ENCODE peak calls at places on chromosome 15, in seven cellular contexts. K is choroid plexus epithelial cell, I is cardiac muscle cell, S is fibroblast of villous mesenchyme, C is neural progenitor cell, D is ovary, R is fibroblast of the aortic adventitia. O is an unnamed sample.

GRCh38 chr15:65623103-65623502 is 1.4 kb downstream of the SLC24A1 start:
- DNase-seq in D (no peak), I (no peak), S (no peak), R (no peak), C (no peak), K (no peak), O (no peak)

GRCh38 chr15:84911879-84912660 is 27.6 kb downstream of the SLC28A1 start:
- DNase-seq in C (no peak), I (no peak), R (peak), D (peak), K (peak), S (peak), O (peak)

GRCh38 chr15:53721334-53722087 is 38.0 kb downstream of the WDR72 start:
- DNase-seq in R (no peak), D (no peak), K (no peak), C (no peak), I (no peak), S (no peak), O (no peak)

GRCh38 chr15:89362203-89363101 is 27.8 kb upstream of the POLG start:
- DNase-seq in C (peak), D (no peak), S (no peak), R (no peak), K (no peak), I (no peak), O (no peak)

GRCh38 chr15:100109486-100110035 is 232.2 kb downstream of the ADAMTS17 start:
- DNase-seq in S (no peak), D (no peak), I (no peak), K (no peak), R (no peak), C (no peak), O (no peak)

GRCh38 chr15:90031231-90031791 is 30.2 kb downstream of the ZNF710 start:
- DNase-seq in D (no peak), S (peak), K (peak), C (no peak), I (no peak), R (peak), O (peak)

GRCh38 chr15:47897525-47897924 is 180.2 kb downstream of the SEMA6D start:
- DNase-seq in D (no peak), I (no peak), S (no peak), K (no peak), C (peak), R (no peak), O (no peak)

GRCh38 chr15:101652783-101653430 is 726 bp upstream of the TM2D3 start:
- DNase-seq in R (no peak), S (peak), I (no peak), K (no peak), D (no peak), C (no peak), O (no peak)

GRCh38 chr15:25406846-25407245 is 32.0 kb downstream of the UBE3A start:
- DNase-seq in C (no peak), D (no peak), S (no peak), R (no peak), I (no peak), K (no peak), O (no peak)

GRCh38 chr15:95286911-95287769 is 1043.4 kb upstream of the NR2F2 start:
- DNase-seq in I (no peak), R (no peak), S (no peak), D (no peak), K (peak), C (peak), O (no peak)

GRCh38 chr15:34776706-34777105 is 18.6 kb downstream of the ACTC1 start:
- DNase-seq in C (no peak), K (no peak), I (no peak), S (peak), D (no peak), R (no peak), O (no peak)

GRCh38 chr15:62591842-62592838 is 427.1 kb upstream of the C2CD4B start:
- DNase-seq in S (peak), K (peak), D (no peak), I (no peak), C (no peak), R (peak), O (peak)
- H3K4me3 ChIP-seq in S (no peak), K (no peak), D (no peak), I (no peak), C (no peak), R (no peak), O (no peak)

DNA sequence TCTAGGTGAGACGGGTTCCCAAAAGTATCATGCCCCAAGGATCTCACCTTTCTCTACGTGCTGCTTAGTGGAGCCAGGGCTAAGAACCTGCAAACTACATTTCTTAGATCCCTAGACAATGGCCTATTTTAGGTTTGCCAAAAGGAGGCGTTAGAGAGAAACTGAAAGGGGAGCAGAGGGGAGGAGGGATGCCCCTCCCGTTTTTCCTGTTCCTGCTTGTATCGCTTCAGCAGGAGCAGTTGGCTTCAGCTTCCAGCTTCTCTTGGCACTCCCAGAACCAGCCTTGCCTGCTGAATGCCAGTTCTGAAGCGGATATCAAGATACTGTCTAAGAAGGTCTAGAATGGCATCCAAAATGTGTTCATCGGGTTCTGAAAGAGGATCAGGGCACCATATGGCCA is 58.4 kb upstream of the ABHD17C start:
- DNase-seq in D (no peak), I (no peak), S (no peak), C (peak), R (no peak), K (no peak), O (no peak)
- TF ChIP-seq CTCF in D (no peak), I (no peak), S (no peak), C (peak), R (no peak), K (peak), O (no peak)

DNA sequence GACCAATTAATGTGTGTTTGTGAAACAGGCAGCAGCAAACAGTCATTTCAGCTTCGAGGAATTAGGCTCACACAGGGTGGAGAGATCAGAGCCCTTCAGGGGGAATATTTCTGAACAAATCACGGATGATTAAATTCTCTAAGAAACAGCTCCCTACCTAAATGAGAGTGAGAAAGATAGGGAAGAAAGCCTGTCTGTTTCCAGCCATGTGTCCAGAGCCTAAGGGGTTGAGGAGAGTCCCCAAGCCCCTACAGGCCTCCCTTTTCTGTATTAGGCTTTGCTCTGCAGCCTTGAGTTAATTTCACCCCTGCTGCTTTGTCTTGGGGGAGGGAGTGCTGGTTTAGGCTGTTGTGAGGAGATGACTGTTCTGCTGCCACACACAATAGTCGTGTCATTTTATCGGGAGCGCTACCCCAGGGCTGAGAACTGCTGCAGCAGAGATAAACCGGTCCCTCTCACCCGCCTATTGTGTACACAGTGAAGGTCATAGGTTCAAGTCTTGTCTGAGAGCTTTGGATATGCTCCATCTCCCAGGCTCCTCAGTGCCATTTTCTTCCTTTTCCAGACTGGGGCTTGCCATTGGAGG is 1.3 kb downstream of the ZNF609 start:
- DNase-seq in C (peak), D (no peak), I (peak), K (peak), S (peak), R (peak), O (peak)
- H3K4me3 ChIP-seq in C (peak), D (peak), I (peak), K (peak), S (peak), R (peak), O (peak)

GRCh38 chr15:96290679-96291078 is 39.8 kb upstream of the NR2F2 start:
- DNase-seq in I (no peak), D (no peak), C (no peak), S (no peak), R (no peak), K (no peak), O (no peak)
- TF ChIP-seq CTCF in I (no peak), D (no peak), C (no peak), S (no peak), R (no peak), K (no peak), O (no peak)

DNA sequence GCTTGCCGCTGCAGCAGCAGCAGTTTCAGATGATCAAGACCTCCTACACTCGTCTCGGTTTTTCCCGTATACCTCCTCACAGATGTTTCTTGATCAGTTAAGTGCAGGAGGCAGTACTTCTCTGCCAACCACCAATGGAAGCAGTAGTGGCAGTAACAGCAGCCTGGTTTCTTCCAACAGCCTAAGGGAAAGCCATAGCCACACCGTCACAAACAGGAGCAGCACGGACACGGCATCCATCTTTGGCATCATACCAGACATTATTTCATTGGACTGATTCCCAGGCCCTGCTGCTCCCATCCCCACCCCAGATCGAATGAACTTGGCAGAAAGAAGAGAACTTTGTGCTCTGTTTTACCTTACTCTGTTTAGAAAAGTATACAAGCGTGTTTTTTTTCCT is 17.6 kb downstream of the CALML4 start:
- DNase-seq in R (peak), C (no peak), I (no peak), K (peak), D (peak), S (peak), O (peak)
- H3K4me3 ChIP-seq in R (peak), C (no peak), I (no peak), K (peak), D (no peak), S (peak), O (peak)

DNA sequence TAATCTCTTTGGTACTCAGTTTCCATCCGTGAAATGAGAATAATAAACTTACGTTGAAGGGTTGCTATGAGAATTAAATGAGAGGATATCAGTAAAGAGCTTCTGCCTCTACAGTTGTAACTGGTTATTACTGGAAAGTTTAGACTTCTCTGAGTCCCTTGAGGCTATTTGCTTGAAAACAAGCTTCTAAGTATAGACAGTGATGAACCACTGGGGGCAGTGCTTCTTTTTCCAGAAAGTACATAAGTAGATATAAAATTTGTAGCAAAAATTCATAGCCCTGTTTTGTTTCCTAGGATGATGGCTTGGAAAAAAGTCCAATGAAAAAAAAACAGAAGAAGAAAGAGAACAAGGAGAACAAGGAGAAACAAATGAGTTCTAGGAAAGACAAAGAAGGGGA is 87.1 kb downstream of the RGMA start:
- DNase-seq in R (no peak), I (no peak), S (no peak), K (peak), D (no peak), C (no peak), O (peak)
- TF ChIP-seq CTCF in R (peak), I (peak), S (peak), K (no peak), D (no peak), C (peak), O (no peak)

GRCh38 chr15:83769411-83769960 is 115.6 kb downstream of the ADAMTSL3 start:
- DNase-seq in R (no peak), I (peak), K (peak), C (no peak), D (no peak), S (no peak), O (peak)
- H3K4me3 ChIP-seq in R (no peak), I (no peak), K (no peak), C (no peak), D (no peak), S (no peak), O (no peak)

DNA sequence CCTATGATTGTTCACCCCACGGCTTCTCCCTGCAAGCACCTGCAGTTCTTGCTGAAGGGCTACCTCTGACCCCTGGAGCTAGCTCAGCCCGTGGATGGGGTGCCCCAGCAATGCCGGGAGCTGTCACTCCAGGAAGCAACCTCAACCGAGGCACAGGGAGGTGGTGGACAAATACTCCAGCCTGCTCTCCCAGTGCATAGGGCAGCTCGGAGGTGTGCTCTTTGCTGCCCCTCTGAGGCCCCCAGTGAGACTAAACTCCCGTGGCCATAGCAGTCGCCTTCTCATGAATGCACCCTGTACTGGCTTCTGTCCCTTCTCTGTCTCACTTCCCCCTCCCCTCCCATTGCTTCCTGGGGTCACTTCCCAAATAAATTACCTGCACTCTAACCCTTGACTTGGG is 48.5 kb downstream of the LINGO1 start:
- DNase-seq in S (no peak), K (no peak), C (peak), D (no peak), R (no peak), I (peak), O (no peak)
- TF ChIP-seq CTCF in S (peak), K (peak), C (peak), D (no peak), R (peak), I (peak), O (peak)

GRCh38 chr15:60964527-60964926 is 264.6 kb downstream of the RORA start:
- DNase-seq in K (no peak), I (no peak), R (no peak), S (no peak), C (no peak), D (no peak), O (no peak)
- H3K4me3 ChIP-seq in K (no peak), I (no peak), R (no peak), S (no peak), C (no peak), D (no peak), O (no peak)

O was measured in fibroblast of pulmonary artery.